ENCODE peak calls at places on chromosomes 16 and 17, in ten cellular contexts. A, U, J, H, G, O, V, B, Q and K are unnamed samples. For H3K9me3, the result is how much of the 10 kb centered on the place peaks cover.

GRCh38 chr17:58956997-58957724 is 149.5 kb downstream of the TRIM37 start:
- DNase-seq in Q (no peak), O (no peak), J (no peak), G (no peak), A (no peak), V (no peak), U (no peak), B (no peak), H (no peak), K (no peak)

GRCh38 chr16:87897563-87898505 is 28.5 kb upstream of the SLC7A5 start:
- DNase-seq in O (peak), U (no peak), H (no peak), J (no peak), V (no peak), A (no peak), Q (no peak), G (no peak), B (no peak), K (no peak)

GRCh38 chr16:46763147-46763546 is 15.0 kb upstream of the MYLK3 start:
- DNase-seq in J (peak), G (no peak), O (no peak), B (no peak), V (peak), A (no peak), H (no peak), U (no peak), Q (peak), K (no peak)

GRCh38 chr16:7160093-7160492 is 172.6 kb upstream of the RBFOX1 start:
- DNase-seq in J (no peak), B (no peak), A (no peak), H (no peak), U (no peak), O (no peak), G (no peak), V (no peak), Q (no peak), K (no peak)

GRCh38 chr16:86307518-86307903 is 202.8 kb upstream of the FOXF1 start:
- DNase-seq in H (no peak), Q (no peak), A (no peak), B (peak), O (no peak), V (no peak), G (no peak), U (no peak), J (no peak), K (no peak)

GRCh38 chr17:64354824-64355535 is 35.7 kb downstream of the PECAM1 start:
- DNase-seq in G (peak), J (no peak), Q (no peak), A (no peak), U (no peak), O (no peak), H (no peak), V (no peak), B (no peak), K (no peak)

GRCh38 chr17:78898947-78899346 is 4.1 kb downstream of the CEP295NL start:
- DNase-seq in Q (no peak), U (no peak), A (no peak), J (no peak), V (no peak), O (no peak), H (no peak), G (no peak), B (no peak), K (no peak)

GRCh38 chr16:3080024-3080423 is 14.6 kb downstream of the IL32 start:
- DNase-seq in H (no peak), Q (no peak), J (no peak), U (no peak), G (no peak), B (no peak), A (no peak), O (no peak), V (no peak), K (no peak)

GRCh38 chr16:70454221-70455034 is at the start of gene FCSK:
- DNase-seq in B (peak), J (peak), V (peak), G (peak), Q (peak), H (peak), A (peak), U (no peak), O (peak), K (peak)

GRCh38 chr17:19260958-19261357 is 23.8 kb downstream of the EPN2 start:
- DNase-seq in O (no peak), A (no peak), Q (no peak), H (no peak), V (no peak), J (no peak), B (peak), U (no peak), G (no peak), K (no peak)

GRCh38 chr17:30000001-30000754 is 58.7 kb downstream of the EFCAB5 start:
- DNase-seq in O (no peak), V (no peak), G (no peak), A (no peak), J (no peak), B (no peak), H (no peak), Q (no peak), U (no peak), K (no peak)

GRCh38 chr17:33229499-33229898 is 63.6 kb downstream of the ASIC2 start:
- DNase-seq in O (no peak), J (peak), A (no peak), G (no peak), U (no peak), H (no peak), Q (no peak), B (no peak), V (no peak), K (no peak)

GRCh38 chr16:2090819-2091721 is 43.3 kb downstream of the TSC2 start:
- DNase-seq in A (peak), O (no peak), Q (no peak), U (no peak), B (no peak), G (no peak), V (peak), H (no peak), J (peak), K (peak)

GRCh38 chr17:78998311-78999055 is 11.1 kb downstream of the CANT1 start:
- DNase-seq in G (peak), V (peak), J (peak), U (no peak), H (no peak), Q (peak), A (peak), B (peak), O (no peak), K (no peak)

GRCh38 chr17:34781071-34781470 is 180.2 kb downstream of the CCT6B start:
- DNase-seq in O (no peak), G (no peak), Q (no peak), U (no peak), A (no peak), V (no peak), H (no peak), J (no peak), B (no peak), K (no peak)

GRCh38 chr16:11609474-11610120 is 22.9 kb upstream of the LITAF start:
- DNase-seq in Q (no peak), U (no peak), O (no peak), V (no peak), A (no peak), J (no peak), H (no peak), B (no peak), G (no peak), K (no peak)

GRCh38 chr16:21950782-21951521 is 2.2 kb upstream of the UQCRC2 start:
- DNase-seq in H (no peak), A (no peak), B (no peak), Q (no peak), V (no peak), G (no peak), U (no peak), O (no peak), J (no peak), K (no peak)

GRCh38 chr16:89993971-89994370 is 25.3 kb downstream of the DBNDD1 start:
- DNase-seq in J (no peak), V (no peak), U (no peak), O (no peak), Q (no peak), B (no peak), G (no peak), A (no peak), H (no peak), K (no peak)

GRCh38 chr17:74210191-74211140 is 2.9 kb upstream of the TTYH2 start:
- DNase-seq in Q (peak), J (peak), H (no peak), O (peak), V (peak), B (peak), U (peak), G (peak), A (peak), K (peak)

GRCh38 chr17:13953871-13954270 is 115.4 kb upstream of the COX10 start:
- DNase-seq in A (no peak), H (no peak), B (no peak), O (no peak), G (no peak), V (no peak), Q (no peak), J (no peak), U (no peak), K (no peak)

GRCh38 chr17:49861150-49861884 is 13.4 kb upstream of the TAC4 start:
- DNase-seq in H (no peak), Q (no peak), V (no peak), U (peak), A (peak), O (peak), B (no peak), J (peak), G (no peak), K (peak)

GRCh38 chr16:53081032-53081424 is 26.2 kb downstream of the CHD9 start:
- DNase-seq in O (no peak), B (no peak), J (no peak), G (no peak), Q (no peak), V (no peak), H (no peak), A (no peak), U (no peak), K (no peak)

GRCh38 chr17:1999557-2000251 is 25.4 kb downstream of the RTN4RL1 start:
- DNase-seq in O (no peak), H (no peak), G (peak), B (peak), J (peak), Q (peak), U (peak), V (peak), A (peak), K (no peak)

GRCh38 chr16:2518823-2519710 is 1.1 kb upstream of the AMDHD2 start:
- DNase-seq in J (no peak), O (no peak), A (no peak), G (no peak), B (peak), U (no peak), H (no peak), V (no peak), Q (no peak), K (no peak)

GRCh38 chr16:56847173-56847948 is 17.6 kb upstream of the SLC12A3 start:
- DNase-seq in H (no peak), A (no peak), V (no peak), J (peak), Q (no peak), O (no peak), U (no peak), B (no peak), G (peak), K (no peak)

GRCh38 chr17:69030145-69030544 is 30.6 kb downstream of the ABCA9 start:
- DNase-seq in B (no peak), Q (no peak), H (no peak), A (no peak), U (no peak), J (no peak), O (no peak), V (no peak), G (no peak), K (no peak)

GRCh38 chr16:28212532-28212873 is 738 bp upstream of the XPO6 start:
- DNase-seq in U (no peak), J (peak), B (no peak), V (no peak), Q (no peak), H (no peak), A (no peak), G (no peak), O (no peak), K (no peak)

GRCh38 chr16:1907226-1907849 is 10.9 kb downstream of the HS3ST6 start:
- DNase-seq in J (no peak), O (no peak), V (no peak), B (no peak), A (no peak), G (peak), H (no peak), U (no peak), Q (no peak), K (no peak)

GRCh38 chr17:65013613-65014391 is 42.7 kb downstream of the GNA13 start:
- DNase-seq in G (no peak), V (no peak), Q (no peak), O (no peak), J (peak), U (no peak), B (no peak), H (peak), A (no peak), K (no peak)

GRCh38 chr16:48592839-48593429 is 17.0 kb downstream of the N4BP1 start:
- DNase-seq in B (no peak), U (no peak), A (no peak), O (no peak), J (no peak), V (no peak), H (no peak), Q (no peak), G (no peak), K (no peak)
- H3K9me3 ChIP-seq in B (under half), U (under half), A (under half), O (under half), J (under half), V (under half), H (under half), Q (under half), G (under half), K (under half)

DNA sequence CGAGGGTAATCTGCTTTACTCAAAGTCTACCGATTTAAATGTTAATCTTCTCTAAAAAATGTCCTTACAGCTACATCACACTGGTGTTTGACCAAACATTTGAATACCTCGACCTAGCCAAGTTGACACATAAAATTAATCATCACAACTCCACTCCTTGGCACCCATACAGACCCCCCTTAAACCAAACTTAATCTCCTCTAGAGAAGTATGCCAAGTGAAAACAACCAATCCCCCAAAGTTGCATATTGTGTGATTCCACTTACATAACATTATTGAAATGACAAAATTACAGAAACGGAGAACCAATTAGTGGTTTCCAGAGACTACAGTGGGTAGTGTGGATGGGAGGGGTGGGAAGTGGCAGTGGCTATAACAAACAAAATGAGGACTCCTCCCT is 39.3 kb downstream of the CAPNS2 start:
- DNase-seq in A (no peak), G (no peak), U (no peak), J (no peak), O (no peak), Q (no peak), H (no peak), B (no peak), V (no peak), K (no peak)
- H3K9me3 ChIP-seq in A (under half), G (under half), U (under half), J (under half), O (under half), Q (under half), H (under half), B (under half), V (under half), K (under half)

DNA sequence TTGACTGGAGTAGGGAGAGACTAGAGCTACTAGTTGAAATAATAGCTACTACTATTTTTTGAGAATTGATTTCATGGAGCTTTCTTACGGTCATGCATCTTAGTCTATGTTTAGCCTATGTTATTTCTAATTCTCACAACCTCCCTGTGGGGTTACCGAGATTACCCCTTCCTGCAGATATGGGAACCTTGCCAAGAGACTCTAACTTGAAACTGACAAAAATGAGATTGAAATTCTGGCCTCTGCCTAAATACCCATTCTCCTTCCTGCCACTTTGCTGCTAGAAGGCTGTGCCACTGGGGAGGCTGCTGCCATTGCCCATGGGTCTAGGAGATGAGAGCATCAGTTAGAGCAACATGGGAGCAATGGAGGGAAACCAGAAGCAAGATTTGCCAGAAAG is 410.3 kb downstream of the CDH13 start:
- DNase-seq in O (no peak), A (no peak), U (no peak), G (no peak), V (no peak), Q (no peak), H (no peak), B (no peak), J (no peak), K (no peak)
- H3K9me3 ChIP-seq in O (under half), A (under half), U (under half), G (under half), V (under half), Q (under half), H (under half), B (under half), J (under half), K (under half)

DNA sequence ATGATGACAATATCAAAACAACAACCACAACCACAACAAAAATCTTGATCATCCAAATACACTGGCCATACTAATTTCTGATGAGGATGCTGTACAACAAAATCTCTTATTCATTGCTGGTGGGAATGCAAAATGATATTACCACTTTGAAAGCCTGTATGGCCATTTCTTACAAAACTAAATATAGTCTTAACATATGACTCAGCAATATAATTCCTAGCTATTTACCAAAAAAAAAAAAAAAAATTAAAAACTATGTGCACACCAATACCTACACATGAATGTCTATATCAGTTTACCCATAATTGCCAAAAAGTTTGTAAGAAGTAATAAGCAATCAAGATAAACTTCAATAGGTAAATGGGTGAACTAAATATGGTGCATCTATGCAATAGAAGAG is 1379.7 kb downstream of the CDH11 start:
- DNase-seq in G (no peak), U (no peak), O (no peak), V (no peak), B (no peak), J (no peak), A (no peak), H (no peak), Q (no peak), K (no peak)
- H3K9me3 ChIP-seq in G (under half), U (under half), O (under half), V (under half), B (under half), J (under half), A (under half), H (under half), Q (under half), K (under half)

DNA sequence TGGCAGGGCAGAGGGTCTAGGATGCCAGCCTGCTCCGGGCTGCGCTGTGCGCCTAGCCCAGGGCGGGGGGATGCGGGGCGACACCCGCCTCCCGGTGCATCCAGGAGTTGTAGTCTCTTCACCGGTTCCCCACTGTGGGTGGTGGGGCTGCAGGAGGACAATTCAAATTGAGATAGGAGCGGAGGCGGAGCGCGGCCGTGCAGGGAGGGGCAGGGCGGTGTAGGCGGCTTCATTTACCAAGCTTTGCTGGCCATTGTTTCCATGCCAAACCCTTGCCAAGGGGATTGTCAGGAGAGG is 2047.4 kb downstream of the TP53TG3F start:
- DNase-seq in G (no peak), J (no peak), H (no peak), O (no peak), B (no peak), U (no peak), A (no peak), V (no peak), Q (no peak), K (no peak)
- H3K9me3 ChIP-seq in G (under half), J (under half), H (under half), O (under half), B (under half), U (under half), A (under half), V (under half), Q (under half), K (under half)

GRCh38 chr17:77028900-77029299 is 111.9 kb upstream of the SEC14L1 start:
- DNase-seq in G (no peak), H (no peak), A (no peak), V (no peak), J (no peak), B (no peak), U (no peak), Q (no peak), O (no peak), K (no peak)

GRCh38 chr17:77032929-77033328 is 107.8 kb upstream of the SEC14L1 start:
- DNase-seq in U (no peak), Q (no peak), G (no peak), J (no peak), A (no peak), O (no peak), V (no peak), B (no peak), H (no peak), K (no peak)

GRCh38 chr17:77025781-77026180 is 115.0 kb upstream of the SEC14L1 start:
- DNase-seq in O (no peak), J (no peak), G (no peak), U (no peak), B (no peak), H (no peak), Q (no peak), V (no peak), A (no peak), K (no peak)

GRCh38 chr17:77022766-77023165 is 118.0 kb upstream of the SEC14L1 start:
- DNase-seq in J (no peak), V (no peak), B (no peak), H (no peak), Q (no peak), U (no peak), G (no peak), O (no peak), A (no peak), K (no peak)

DNA sequence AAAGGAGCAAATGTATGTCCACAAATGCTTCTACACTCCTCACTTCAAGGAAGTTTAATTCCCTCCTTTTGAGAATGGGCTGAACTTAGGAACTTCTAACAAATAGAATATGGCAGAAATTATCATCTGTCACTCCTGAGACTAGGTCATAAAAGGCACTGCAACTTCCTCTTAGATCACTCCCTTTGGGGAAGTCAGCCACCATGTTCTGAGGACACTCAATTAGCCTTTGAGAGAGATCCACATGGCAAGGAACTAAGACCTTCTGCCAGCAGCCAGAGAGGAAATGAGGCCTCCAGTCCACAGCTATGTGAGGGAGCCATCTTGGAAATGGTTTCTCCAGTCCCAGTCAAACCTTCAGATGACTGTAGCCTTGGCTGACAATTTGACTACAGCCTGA is 113.5 kb upstream of the SEC14L1 start:
- DNase-seq in U (no peak), H (no peak), G (no peak), Q (no peak), A (no peak), B (no peak), J (no peak), O (no peak), V (no peak), K (no peak)
- H3K9me3 ChIP-seq in U (under half), H (under half), G (under half), Q (under half), A (under half), B (under half), J (under half), O (under half), V (under half), K (under half)

GRCh38 chr17:72989074-72989610 is 103.3 kb downstream of the SLC39A11 start:
- DNase-seq in G (no peak), J (no peak), B (no peak), U (no peak), V (no peak), Q (no peak), H (peak), O (no peak), A (no peak), K (no peak)
- H3K9me3 ChIP-seq in G (under half), J (under half), B (under half), U (under half), V (under half), Q (under half), H (under half), O (under half), A (under half), K (under half)